ENCODE peak calls at places on chromosomes 13 and 19, in five cellular contexts. T is activated T-cell treated with anti-CD3 and anti-CD28 coated beads for 4 hours, E is T-helper 1 cell, R is amniotic stem cell, G is T-helper 2 cell. Y is an unnamed sample.

GRCh38 chr13:30346789-30347167 is 39.4 kb upstream of the KATNAL1 start:
- DNase-seq in T (no peak), E (no peak), R (no peak), G (no peak), Y (no peak)

GRCh38 chr19:10230904-10231623 is at the start of gene S1PR2:
- DNase-seq in T (peak; percentile 65), E (peak; percentile 69), R (peak; percentile 54), G (peak; percentile 70), Y (peak; percentile 69)

GRCh38 chr13:102879793-102880499 is 34.1 kb downstream of the ERCC5 start:
- DNase-seq in T (no peak), E (no peak), R (no peak), G (no peak), Y (no peak)

GRCh38 chr13:27170221-27170520 is 1.4 kb downstream of the USP12 start:
- DNase-seq in T (no peak), E (no peak), R (peak; percentile 21), G (no peak), Y (no peak)

GRCh38 chr19:35549174-35549788 is 3.9 kb downstream of the TMEM147 start:
- DNase-seq in T (peak; percentile 48), E (no peak), R (peak; percentile 49), G (peak; percentile 42), Y (peak; percentile 35)

GRCh38 chr13:112697756-112698655 is 8.2 kb downstream of the ATP11A start:
- DNase-seq in T (no peak), E (no peak), R (no peak), G (no peak), Y (no peak)

GRCh38 chr13:39282400-39282972 is 244.2 kb downstream of the NHLRC3 start:
- DNase-seq in T (no peak), E (no peak), R (no peak), G (no peak), Y (no peak)

GRCh38 chr13:112073245-112074138 is 6.5 kb downstream of the SOX1 start:
- DNase-seq in T (no peak), E (no peak), R (no peak), G (no peak), Y (no peak)

GRCh38 chr19:5002143-5002542 is 33.2 kb downstream of the KDM4B start:
- DNase-seq in T (no peak), E (no peak), R (peak; percentile 31), G (no peak), Y (no peak)

GRCh38 chr13:42137856-42138537 is 89.5 kb downstream of the DGKH start:
- DNase-seq in T (no peak), E (no peak), R (no peak), G (no peak), Y (no peak)

GRCh38 chr19:52237771-52238400 is 31.5 kb upstream of the ZNF766 start:
- DNase-seq in T (peak; percentile 45), E (peak; percentile 12), R (peak; percentile 8), G (peak; percentile 12), Y (peak; percentile 30)

GRCh38 chr19:50433201-50434180 is 799 bp downstream of the MYBPC2 start:
- DNase-seq in T (no peak), E (no peak), R (no peak), G (no peak), Y (no peak)

GRCh38 chr19:17049711-17050280 is 23.2 kb upstream of the CPAMD8 start:
- DNase-seq in T (no peak), E (no peak), R (no peak), G (no peak), Y (no peak)

GRCh38 chr19:3183721-3184641 is 1.7 kb upstream of the NCLN start:
- DNase-seq in T (no peak), E (no peak), R (no peak), G (no peak), Y (no peak)

GRCh38 chr19:35903550-35904179 is 1.3 kb downstream of the HCST start:
- DNase-seq in T (peak; percentile 90), E (peak; percentile 78), R (peak; percentile 10), G (peak; percentile 90), Y (peak; percentile 41)

GRCh38 chr13:29923554-29924481 is 73.4 kb upstream of the UBL3 start:
- DNase-seq in T (peak; percentile 46), E (peak; percentile 19), R (peak; percentile 82), G (peak; percentile 24), Y (peak; percentile 82)

GRCh38 chr19:36686365-36687213 is 823 bp upstream of the ZNF567 start:
- DNase-seq in T (no peak), E (no peak), R (no peak), G (no peak), Y (no peak)

GRCh38 chr13:99926014-99926731 is 45.4 kb downstream of the ZIC5 start:
- DNase-seq in T (no peak), E (no peak), R (no peak), G (no peak), Y (no peak)

GRCh38 chr13:92187378-92187989 is 789.1 kb downstream of the GPC5 start:
- DNase-seq in T (no peak), E (no peak), R (no peak), G (no peak), Y (peak; percentile 36)

GRCh38 chr19:28468701-28469459 is 744.1 kb downstream of the UQCRFS1 start:
- DNase-seq in T (no peak), E (no peak), R (no peak), G (peak; percentile 34), Y (no peak)